ENCODE peak calls at places on chromosomes 4 and X, in four cellular contexts. N is left ventricle myocardium inferior; B is heart left ventricle; Y is CD4-positive, alpha-beta T cell. P is an unnamed sample.

GRCh38 chr4:95317124-95317820 is 231.5 kb downstream of the UNC5C start:
- DNase-seq in B (no peak), N (no peak), Y (no peak), P (no peak)

GRCh38 chrX:119015407-119016242 is 41.2 kb downstream of the LONRF3 start:
- DNase-seq in Y (no peak), N (peak), B (peak), P (no peak)

GRCh38 chr4:7880681-7881080 is 59.0 kb downstream of the AFAP1 start:
- DNase-seq in B (no peak), N (no peak), Y (no peak), P (no peak)

GRCh38 chr4:42732776-42733175 is 75.9 kb upstream of the ATP8A1 start:
- DNase-seq in N (no peak), Y (no peak), B (no peak), P (no peak)

GRCh38 chrX:155148724-155149537 is 67.3 kb upstream of the VBP1 start:
- DNase-seq in N (no peak), B (no peak), Y (peak), P (no peak)

GRCh38 chr4:70969076-70969475 is 24.4 kb upstream of the DCK start:
- DNase-seq in N (no peak), Y (no peak), B (no peak), P (no peak)

GRCh38 chr4:90852232-90852631 is 725.0 kb downstream of the CCSER1 start:
- DNase-seq in N (no peak), Y (no peak), B (no peak), P (peak)

GRCh38 chr4:108008721-108009120 is 19.0 kb downstream of the HADH start:
- DNase-seq in N (no peak), Y (no peak), B (no peak), P (no peak)

GRCh38 chr4:153211986-153212720 is 7.9 kb downstream of the TRIM2 start:
- DNase-seq in N (no peak), Y (no peak), B (no peak), P (no peak)

GRCh38 chr4:107098403-107098802 is 62.3 kb upstream of the DKK2 start:
- DNase-seq in B (no peak), Y (no peak), N (no peak), P (no peak)

GRCh38 chr4:16360694-16361262 is 134.5 kb upstream of the TAPT1 start:
- DNase-seq in N (no peak), Y (no peak), B (no peak), P (no peak)

GRCh38 chr4:78644744-78645330 is 93.3 kb downstream of the ANXA3 start:
- DNase-seq in Y (peak), N (peak), B (peak), P (no peak)

GRCh38 chrX:154750301-154751120 is at the start of gene GAB3:
- DNase-seq in B (peak), Y (peak), N (peak), P (no peak)

GRCh38 chrX:120697053-120697452 is 67.2 kb upstream of the C1GALT1C1 start:
- DNase-seq in N (no peak), B (no peak), Y (peak), P (no peak)

GRCh38 chr4:76758290-76758882 is 139.6 kb downstream of the SOWAHB start:
- DNase-seq in N (no peak), Y (no peak), B (no peak), P (no peak)

GRCh38 chr4:25308761-25309160 is 3.8 kb upstream of the ZCCHC4 start:
- DNase-seq in N (no peak), B (no peak), Y (no peak), P (no peak)

GRCh38 chr4:42519803-42520417 is 122.6 kb downstream of the SHISA3 start:
- DNase-seq in Y (peak), N (no peak), B (no peak), P (no peak)

GRCh38 chr4:9812530-9813340 is 31.3 kb downstream of the DRD5 start:
- DNase-seq in B (no peak), Y (no peak), N (no peak), P (no peak)

GRCh38 chrX:56794831-56795230 is 65.8 kb downstream of the NBDY start:
- DNase-seq in B (no peak), Y (no peak), N (no peak), P (no peak)

GRCh38 chrX:5617666-5618065 is 611.0 kb downstream of the NLGN4X start:
- DNase-seq in Y (no peak), B (no peak), N (no peak), P (peak)

GRCh38 chr4:4680758-4681157 is 138.9 kb upstream of the STX18 start:
- DNase-seq in Y (no peak), N (no peak), B (no peak), P (no peak)

GRCh38 chr4:119286377-119287002 is 35.4 kb downstream of the FABP2 start:
- DNase-seq in Y (peak), N (no peak), B (peak), P (no peak)

GRCh38 chr4:99438578-99438875 is 3.4 kb upstream of the ADH7 start:
- DNase-seq in Y (no peak), B (no peak), N (no peak), P (no peak)

GRCh38 chrX:118261136-118261535 is 84.8 kb upstream of the WDR44 start:
- DNase-seq in B (no peak), Y (no peak), N (no peak), P (no peak)

GRCh38 chrX:46577116-46578005 is 3.8 kb downstream of the CHST7 start:
- DNase-seq in N (no peak), B (no peak), Y (no peak), P (no peak)

GRCh38 chr4:48578132-48578964 is 88.3 kb downstream of the ZAR1 start:
- DNase-seq in N (no peak), B (peak), Y (peak), P (no peak)

GRCh38 chrX:16484338-16484737 is 165.6 kb upstream of the S100G start:
- DNase-seq in B (no peak), N (no peak), Y (peak), P (no peak)

GRCh38 chr4:100962698-100963097 is 384.6 kb downstream of the PPP3CA start:
- DNase-seq in B (no peak), Y (no peak), N (no peak), P (no peak)

GRCh38 chrX:134625315-134625718 is 33.0 kb downstream of the PLAC1 start:
- DNase-seq in Y (no peak), B (no peak), N (no peak), P (no peak)

GRCh38 chrX:43002526-43003203 is 224.7 kb upstream of the PPP1R2C start:
- DNase-seq in N (no peak), Y (no peak), B (no peak), P (no peak)

GRCh38 chr4:1041147-1041935 is 29.9 kb downstream of the FGFRL1 start:
- DNase-seq in B (no peak), Y (no peak), N (no peak), P (no peak)

GRCh38 chr4:109025471-109026076 is 262.7 kb upstream of the ETNPPL start:
- DNase-seq in B (no peak), N (no peak), Y (no peak), P (no peak)
- H3K27ac ChIP-seq in B (no peak), N (no peak), Y (no peak), P (no peak)

GRCh38 chr4:122855491-122855890 is 28.9 kb downstream of the FGF2 start:
- DNase-seq in B (no peak), N (no peak), Y (no peak), P (no peak)

GRCh38 chr4:122851568-122851967 is 24.9 kb downstream of the FGF2 start:
- DNase-seq in Y (no peak), N (no peak), B (no peak), P (no peak)

GRCh38 chr4:122854444-122854843 is 27.8 kb downstream of the FGF2 start:
- DNase-seq in B (peak), Y (no peak), N (no peak), P (no peak)

GRCh38 chr4:122857160-122857559 is 30.5 kb downstream of the FGF2 start:
- DNase-seq in Y (no peak), B (no peak), N (no peak), P (no peak)

GRCh38 chr4:122854860-122855259 is 28.2 kb downstream of the FGF2 start:
- DNase-seq in B (no peak), Y (no peak), N (no peak), P (peak)
- H3K27ac ChIP-seq in B (peak), Y (no peak), N (peak), P (peak)

DNA sequence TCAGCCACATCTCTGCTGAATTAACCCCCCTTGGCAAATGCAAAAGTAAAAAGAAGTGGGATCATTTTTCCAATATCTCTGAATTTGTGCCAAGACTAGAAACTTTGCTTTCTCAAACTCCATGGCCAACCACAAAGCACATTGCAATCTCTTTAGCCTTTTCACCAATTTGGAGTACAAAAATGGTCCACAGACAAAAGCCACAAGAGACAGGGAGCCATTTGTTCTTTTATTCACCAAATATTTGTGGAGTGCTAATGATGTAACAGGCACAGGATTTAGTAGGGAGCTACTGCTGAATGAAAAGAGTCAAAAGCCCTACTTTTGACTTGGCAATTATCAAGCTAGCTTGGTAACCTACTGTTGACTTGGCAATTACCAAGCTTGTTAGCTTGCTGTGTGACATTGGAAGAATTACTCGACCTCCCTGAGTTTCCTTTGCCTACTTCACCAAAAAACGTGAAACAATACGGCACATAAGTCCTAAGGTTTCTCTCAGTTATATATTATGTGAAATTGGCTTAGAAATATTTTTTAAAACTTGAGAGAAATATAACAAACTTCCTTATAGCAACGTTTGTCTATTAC is 97.1 kb upstream of the KLF3 start:
- DNase-seq in B (no peak), N (no peak), Y (no peak), P (no peak)
- H3K27ac ChIP-seq in B (no peak), N (no peak), Y (no peak), P (no peak)

DNA sequence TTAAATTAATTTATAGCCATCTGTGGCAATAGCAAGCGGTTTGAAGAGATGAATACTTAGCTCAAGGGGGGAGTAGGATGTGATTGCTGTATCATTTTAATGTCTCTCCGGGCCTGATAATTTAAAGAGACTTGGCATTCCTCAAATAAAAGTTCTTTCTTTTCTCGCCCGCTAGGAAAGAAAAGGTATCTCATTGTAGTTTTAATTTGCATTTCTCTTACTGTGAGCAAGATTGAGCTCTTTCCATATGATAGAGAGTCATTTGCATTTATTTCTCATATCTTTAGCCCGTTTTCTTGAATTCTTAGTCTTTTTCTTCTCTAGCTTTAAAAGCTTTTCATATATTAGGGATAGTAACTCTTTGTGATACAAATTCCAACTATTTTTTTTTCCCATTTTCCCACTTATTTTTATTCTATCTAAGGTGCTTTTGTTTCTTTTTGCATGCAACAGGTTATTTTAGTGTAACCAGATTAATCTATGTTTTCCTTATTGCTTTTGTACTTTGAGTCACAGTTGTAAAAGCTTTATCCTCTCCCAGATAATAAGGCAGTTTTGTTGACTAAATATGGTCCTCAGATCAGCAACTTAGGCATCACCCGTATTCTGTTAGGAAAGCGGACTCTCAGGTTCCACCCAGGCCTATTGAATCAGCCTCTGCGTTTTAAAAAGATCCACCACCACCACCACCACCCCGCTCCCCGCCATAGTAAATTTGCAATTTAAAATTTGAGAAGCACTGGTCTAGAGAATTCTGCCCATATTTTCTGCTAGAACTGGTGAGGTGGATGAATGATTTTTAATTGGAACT is 58.7 kb upstream of the USP9X start:
- DNase-seq in B (no peak), Y (no peak), N (no peak), P (no peak)
- H3K27ac ChIP-seq in B (no peak), Y (no peak), N (no peak), P (no peak)

GRCh38 chrX:19462879-19463278 is 52.4 kb downstream of the MAP3K15 start:
- DNase-seq in N (no peak), Y (no peak), B (no peak), P (no peak)
- H3K27ac ChIP-seq in N (no peak), Y (no peak), B (no peak), P (no peak)

DNA sequence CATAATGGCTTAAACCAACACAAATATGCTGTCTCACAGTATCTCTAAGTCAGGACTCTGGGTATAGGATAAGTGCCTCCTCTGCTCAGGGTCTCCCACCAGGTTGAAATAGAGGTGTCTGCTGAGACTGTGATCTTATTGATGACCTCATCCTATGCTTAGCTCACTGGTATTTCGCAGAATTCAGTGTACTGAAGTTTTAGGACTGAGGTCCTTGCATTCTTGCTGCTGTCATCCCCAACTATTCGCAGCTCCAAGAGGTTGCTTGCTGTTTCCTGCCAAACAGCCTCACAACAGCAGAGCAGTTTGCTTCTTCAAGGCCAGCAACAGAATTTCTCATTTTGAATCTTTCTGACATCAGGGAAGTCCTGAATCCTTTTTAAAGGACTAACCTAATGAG is 53.4 kb downstream of the ATP10D start:
- DNase-seq in B (no peak), N (no peak), Y (no peak), P (no peak)
- H3K27ac ChIP-seq in B (no peak), N (no peak), Y (no peak), P (no peak)

DNA sequence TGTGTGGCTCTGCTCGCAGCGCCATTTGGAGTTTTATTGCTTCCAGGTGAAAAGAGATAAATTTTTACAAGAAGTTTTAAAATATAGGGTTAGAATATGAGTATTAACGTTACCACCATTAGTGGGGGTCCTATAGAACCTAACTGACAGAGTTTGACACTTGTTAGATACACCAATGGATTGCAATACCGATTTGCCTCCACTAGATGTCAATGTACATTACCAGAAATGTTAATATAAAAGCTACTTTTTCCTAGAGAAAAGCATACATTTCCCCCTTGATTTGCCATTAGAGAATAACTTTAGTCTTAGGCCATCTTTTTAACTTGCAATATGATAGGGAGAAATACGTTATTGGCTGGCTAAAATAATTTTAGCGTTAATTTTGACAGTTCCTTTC is 108.4 kb downstream of the LINC00632 start:
- DNase-seq in Y (no peak), B (no peak), N (no peak), P (no peak)
- H3K27ac ChIP-seq in Y (no peak), B (no peak), N (no peak), P (no peak)

GRCh38 chr4:156958276-156959074 is 13.1 kb downstream of the PDGFC start:
- DNase-seq in N (no peak), Y (no peak), B (no peak), P (no peak)
- H3K27ac ChIP-seq in N (no peak), Y (no peak), B (no peak), P (no peak)

GRCh38 chr4:82754546-82755165 is 43.9 kb downstream of the SCD5 start:
- DNase-seq in N (no peak), Y (no peak), B (no peak), P (no peak)

GRCh38 chr4:82753725-82754410 is 44.7 kb downstream of the SCD5 start:
- DNase-seq in Y (no peak), B (no peak), N (no peak), P (no peak)

GRCh38 chr4:82748781-82749504 is 49.7 kb downstream of the SCD5 start:
- DNase-seq in Y (no peak), N (no peak), B (no peak), P (no peak)

GRCh38 chr4:82756061-82756460 is 42.5 kb downstream of the SCD5 start:
- DNase-seq in B (no peak), Y (no peak), N (no peak), P (no peak)

DNA sequence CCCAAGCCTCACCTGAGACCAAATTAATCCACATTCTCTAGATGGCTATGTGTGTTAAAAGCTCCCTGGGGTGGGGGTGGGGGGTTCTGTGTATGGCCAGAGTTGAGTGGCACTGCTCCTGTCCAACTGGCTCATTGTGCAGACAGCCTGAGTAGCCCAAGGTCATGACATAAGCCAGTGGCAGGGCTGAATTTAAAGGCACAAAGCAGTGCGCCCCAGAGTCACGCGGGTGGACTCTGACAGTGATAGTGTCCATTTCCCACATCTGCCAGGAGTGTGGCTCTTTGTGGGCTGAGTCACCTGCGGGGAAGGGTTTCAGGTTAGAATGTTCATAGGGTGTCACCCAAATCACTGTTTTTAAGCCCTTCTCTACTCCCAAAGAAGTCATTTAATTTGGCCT is 45.4 kb downstream of the SCD5 start:
- DNase-seq in N (no peak), Y (no peak), B (no peak), P (no peak)
- H3K27ac ChIP-seq in N (peak), Y (no peak), B (peak), P (peak)

GRCh38 chr4:3679071-3679825 is 86.9 kb upstream of the ADRA2C start:
- DNase-seq in N (no peak), B (no peak), Y (no peak), P (no peak)
- H3K27ac ChIP-seq in N (no peak), B (no peak), Y (no peak), P (no peak)